ENCODE peak calls at places on chromosomes 4 and X, in ten cellular contexts. V, K, E, H, G, N, S, F, O and L are unnamed samples.

GRCh38 chr4:84804126-84804525 is 162.4 kb downstream of the WDFY3 start:
- DNase-seq in V (peak), K (no peak), E (no peak), H (no peak), G (no peak), N (no peak), S (no peak), F (no peak), O (no peak), L (no peak)

GRCh38 chrX:107619836-107620235 is 8.5 kb upstream of the PRPS1 start:
- DNase-seq in V (peak), K (no peak), E (peak), H (no peak), G (no peak), N (no peak), S (no peak), F (no peak), O (no peak), L (no peak)

GRCh38 chr4:81609844-81610243 is 138.1 kb upstream of the RASGEF1B start:
- DNase-seq in V (no peak), K (peak), E (peak), H (peak), G (no peak), N (no peak), S (no peak), F (no peak), O (no peak), L (no peak)

GRCh38 chrX:2264179-2265030 is 236.4 kb downstream of the DHRSX start:
- DNase-seq in V (no peak), K (no peak), E (no peak), H (peak), G (no peak), N (no peak), S (no peak), F (no peak), O (peak), L (no peak)

GRCh38 chrX:124347242-124347641 is 879 bp downstream of the SH2D1A start:
- DNase-seq in V (no peak), K (no peak), E (peak), H (no peak), G (no peak), N (no peak), S (no peak), F (no peak), O (no peak), L (no peak)

GRCh38 chrX:103461156-103461555 is 58.1 kb downstream of the RAB40A start:
- DNase-seq in V (peak), K (no peak), E (peak), H (no peak), G (no peak), N (no peak), S (no peak), F (no peak), O (no peak), L (no peak)

GRCh38 chrX:75303795-75304194 is 29.9 kb downstream of the UPRT start:
- DNase-seq in V (peak), K (no peak), E (no peak), H (no peak), G (peak), N (no peak), S (no peak), F (no peak), O (no peak), L (no peak)

GRCh38 chr4:142940614-142941013 is 94.5 kb upstream of the INPP4B start:
- DNase-seq in V (no peak), K (no peak), E (no peak), H (no peak), G (no peak), N (peak), S (peak), F (no peak), O (no peak), L (peak)

GRCh38 chr4:82194329-82194728 is 179.5 kb downstream of the HNRNPD start:
- DNase-seq in V (no peak), K (no peak), E (no peak), H (no peak), G (no peak), N (no peak), S (no peak), F (no peak), O (no peak), L (no peak)

GRCh38 chrX:12894074-12894691 is 12.2 kb upstream of the TLR8 start:
- DNase-seq in V (peak), K (peak), E (no peak), H (peak), G (peak), N (peak), S (peak), F (no peak), O (no peak), L (no peak)

GRCh38 chr4:7266525-7267292 is 74.4 kb downstream of the SORCS2 start:
- DNase-seq in V (peak), K (no peak), E (peak), H (no peak), G (peak), N (peak), S (no peak), F (peak), O (peak), L (no peak)

GRCh38 chrX:9955506-9955905 is 11.7 kb upstream of the CLDN34 start:
- DNase-seq in V (peak), K (no peak), E (no peak), H (no peak), G (no peak), N (no peak), S (no peak), F (peak), O (no peak), L (no peak)

GRCh38 chrX:19955306-19955705 is 35.6 kb downstream of the BCLAF3 start:
- DNase-seq in V (peak), K (no peak), E (no peak), H (no peak), G (no peak), N (no peak), S (no peak), F (no peak), O (no peak), L (no peak)

GRCh38 chrX:133746593-133746992 is 238.8 kb downstream of the GPC3 start:
- DNase-seq in V (no peak), K (no peak), E (no peak), H (no peak), G (no peak), N (no peak), S (no peak), F (no peak), O (no peak), L (no peak)

GRCh38 chr4:73650255-73650654 is 30.0 kb upstream of the RASSF6 start:
- DNase-seq in V (no peak), K (no peak), E (peak), H (no peak), G (no peak), N (no peak), S (no peak), F (no peak), O (no peak), L (no peak)

GRCh38 chr4:69092190-69092589 is 4.1 kb upstream of the UGT2B7 start:
- DNase-seq in V (peak), K (no peak), E (peak), H (no peak), G (peak), N (no peak), S (no peak), F (no peak), O (no peak), L (no peak)

GRCh38 chr4:152399246-152399645 is 136.6 kb downstream of the FBXW7 start:
- DNase-seq in V (no peak), K (peak), E (no peak), H (peak), G (no peak), N (no peak), S (no peak), F (no peak), O (no peak), L (no peak)

GRCh38 chr4:186596850-186597390 is 41.6 kb upstream of the MTNR1A start:
- DNase-seq in V (no peak), K (no peak), E (no peak), H (no peak), G (no peak), N (no peak), S (no peak), F (no peak), O (no peak), L (no peak)

GRCh38 chr4:5186584-5187170 is 135.4 kb downstream of the STK32B start:
- DNase-seq in V (no peak), K (peak), E (no peak), H (peak), G (no peak), N (no peak), S (no peak), F (no peak), O (no peak), L (no peak)

GRCh38 chrX:154298312-154298711 is 2.7 kb downstream of the TKTL1 start:
- DNase-seq in V (no peak), K (peak), E (peak), H (peak), G (no peak), N (no peak), S (peak), F (no peak), O (no peak), L (no peak)

GRCh38 chr4:137414802-137415201 is 117.5 kb downstream of the PCDH18 start:
- DNase-seq in V (no peak), K (no peak), E (no peak), H (no peak), G (no peak), N (no peak), S (no peak), F (no peak), O (no peak), L (no peak)

GRCh38 chr4:98261291-98262271 is at the start of gene RAP1GDS1:
- DNase-seq in V (peak), K (no peak), E (peak), H (peak), G (peak), N (peak), S (peak), F (peak), O (peak), L (peak)

GRCh38 chrX:19568422-19568821 is 53.1 kb upstream of the MAP3K15 start:
- DNase-seq in V (no peak), K (no peak), E (no peak), H (no peak), G (no peak), N (no peak), S (no peak), F (no peak), O (no peak), L (no peak)

GRCh38 chr4:176393306-176394013 is 73.7 kb downstream of the SPCS3 start:
- DNase-seq in V (peak), K (no peak), E (no peak), H (no peak), G (peak), N (peak), S (no peak), F (no peak), O (peak), L (no peak)

GRCh38 chr4:100936676-100937390 is 410.5 kb downstream of the PPP3CA start:
- DNase-seq in V (no peak), K (no peak), E (no peak), H (no peak), G (no peak), N (no peak), S (no peak), F (no peak), O (no peak), L (no peak)

GRCh38 chrX:132023896-132024386 is 839 bp downstream of the STK26 start:
- DNase-seq in V (no peak), K (peak), E (peak), H (peak), G (peak), N (peak), S (peak), F (no peak), O (no peak), L (peak)

GRCh38 chrX:150774798-150775568 is 81.8 kb downstream of the MTMR1 start:
- DNase-seq in V (no peak), K (no peak), E (no peak), H (no peak), G (no peak), N (no peak), S (no peak), F (no peak), O (no peak), L (no peak)

GRCh38 chr4:121189811-121190210 is 25.7 kb upstream of the TNIP3 start:
- DNase-seq in V (no peak), K (no peak), E (no peak), H (peak), G (no peak), N (no peak), S (no peak), F (no peak), O (no peak), L (no peak)

GRCh38 chr4:137685357-137685756 is 153.1 kb upstream of the PCDH18 start:
- DNase-seq in V (peak), K (no peak), E (no peak), H (no peak), G (no peak), N (no peak), S (no peak), F (peak), O (no peak), L (no peak)

GRCh38 chr4:102761478-102761790 is 666 bp upstream of the MANBA start:
- DNase-seq in V (peak), K (no peak), E (peak), H (peak), G (peak), N (no peak), S (no peak), F (no peak), O (no peak), L (no peak)

GRCh38 chr4:1598641-1599481 is 85.3 kb downstream of the FAM53A start:
- DNase-seq in V (no peak), K (no peak), E (no peak), H (no peak), G (no peak), N (peak), S (peak), F (no peak), O (no peak), L (peak)

GRCh38 chr4:128379860-128380259 is 92.2 kb upstream of the PGRMC2 start:
- DNase-seq in V (peak), K (peak), E (no peak), H (peak), G (peak), N (peak), S (peak), F (no peak), O (peak), L (peak)

GRCh38 chrX:154020500-154021115 is 906 bp upstream of the IRAK1 start:
- DNase-seq in V (peak), K (peak), E (no peak), H (peak), G (no peak), N (no peak), S (no peak), F (no peak), O (no peak), L (no peak)

GRCh38 chr4:57926311-57926710 is 816.1 kb upstream of the IGFBP7 start:
- DNase-seq in V (no peak), K (no peak), E (no peak), H (no peak), G (no peak), N (no peak), S (no peak), F (no peak), O (no peak), L (no peak)

GRCh38 chrX:4935846-4936245 is 1222.4 kb upstream of the PRKX start:
- DNase-seq in V (no peak), K (no peak), E (peak), H (peak), G (peak), N (no peak), S (peak), F (no peak), O (no peak), L (no peak)